ENCODE peak calls at places on chromosome 14, in six cellular contexts. One of them, this sample, is unnamed.

GRCh38 chr14:22143360-22143759 is 445.7 kb downstream of the DAD1 start:
- DNase-seq in testis: no peak
- DNase-seq in aorta: no peak
- DNase-seq in heart right ventricle: no peak
- DNase-seq in B cell: no peak
- DNase-seq in memory B cell: no peak
- DNase-seq in this sample: no peak

GRCh38 chr14:22526744-22527143 is 62.3 kb downstream of the DAD1 start:
- DNase-seq in testis: no peak
- DNase-seq in aorta: no peak
- DNase-seq in heart right ventricle: no peak
- DNase-seq in B cell: no peak
- DNase-seq in memory B cell: no peak
- DNase-seq in this sample: no peak

GRCh38 chr14:103880334-103880985 is 33.1 kb upstream of the PPP1R13B start:
- DNase-seq in testis: peak; percentile 68
- DNase-seq in aorta: peak; percentile 93
- DNase-seq in heart right ventricle: peak; percentile 86
- DNase-seq in B cell: no peak
- DNase-seq in memory B cell: no peak
- DNase-seq in this sample: peak; percentile 27

GRCh38 chr14:68692916-68693771 is 99.7 kb downstream of the ZFP36L1 start:
- DNase-seq in testis: no peak
- DNase-seq in aorta: no peak
- DNase-seq in heart right ventricle: no peak
- DNase-seq in B cell: no peak
- DNase-seq in memory B cell: no peak
- DNase-seq in this sample: no peak

GRCh38 chr14:58408681-58409080 is 13.0 kb downstream of the TOMM20L start:
- DNase-seq in testis: no peak
- DNase-seq in aorta: no peak
- DNase-seq in heart right ventricle: no peak
- DNase-seq in B cell: no peak
- DNase-seq in memory B cell: no peak
- DNase-seq in this sample: no peak

GRCh38 chr14:104931771-104932675 is 7.3 kb downstream of the PLD4 start:
- DNase-seq in testis: no peak
- DNase-seq in aorta: peak; percentile 78
- DNase-seq in heart right ventricle: no peak
- DNase-seq in B cell: no peak
- DNase-seq in memory B cell: no peak
- DNase-seq in this sample: no peak

GRCh38 chr14:94500264-94500663 is 9.0 kb downstream of the SERPINA12 start:
- DNase-seq in testis: no peak
- DNase-seq in aorta: no peak
- DNase-seq in heart right ventricle: no peak
- DNase-seq in B cell: no peak
- DNase-seq in memory B cell: no peak
- DNase-seq in this sample: no peak

GRCh38 chr14:70188608-70189540 is at the start of gene SLC8A3:
- DNase-seq in testis: peak; percentile 60
- DNase-seq in aorta: peak; percentile 74
- DNase-seq in heart right ventricle: no peak
- DNase-seq in B cell: peak; percentile 59
- DNase-seq in memory B cell: peak; percentile 7
- DNase-seq in this sample: peak; percentile 81

GRCh38 chr14:24292118-24292807 is 7.3 kb downstream of the DHRS1 start:
- DNase-seq in testis: no peak
- DNase-seq in aorta: no peak
- DNase-seq in heart right ventricle: no peak
- DNase-seq in B cell: no peak
- DNase-seq in memory B cell: no peak
- DNase-seq in this sample: no peak

GRCh38 chr14:69263771-69264170 is 3.8 kb downstream of the GALNT16 start:
- DNase-seq in testis: no peak
- DNase-seq in aorta: no peak
- DNase-seq in heart right ventricle: peak; percentile 46
- DNase-seq in B cell: no peak
- DNase-seq in memory B cell: no peak
- DNase-seq in this sample: no peak

This sample was measured in gastrocnemius medialis.